ENCODE peak calls at places on chromosomes 12 and 14, in four cellular contexts. H is activated naive CD4-positive, alpha-beta T cell treated with anti-CD3 and anti-CD28 coated beads, Interleukin-2, amount 10 ng/mL, durations not matched to agents 7 days and 5 days; X is non-pigmented ciliary epithelial cell; C is memory B cell. I is an unnamed sample.

GRCh38 chr12:67991158-67991557 is 1.9 kb downstream of the IFNG-AS1 start:
- DNase-seq in H (peak; percentile 21), X (no peak), C (peak; percentile 32), I (no peak)

GRCh38 chr12:109870648-109871047 is 9.7 kb downstream of the GLTP start:
- DNase-seq in H (no peak), X (no peak), C (no peak), I (no peak)

GRCh38 chr14:104680806-104681688 is 8.4 kb upstream of the INF2 start:
- DNase-seq in H (no peak), X (no peak), C (no peak), I (peak; percentile 47)

GRCh38 chr14:92561906-92562489 is 48.4 kb downstream of the RIN3 start:
- DNase-seq in H (no peak), X (no peak), C (no peak), I (no peak)

GRCh38 chr12:77131977-77132490 is 66.7 kb upstream of the E2F7 start:
- DNase-seq in H (no peak), X (no peak), C (no peak), I (no peak)

GRCh38 chr12:131671276-131671675 is 39.6 kb upstream of the SFSWAP start:
- DNase-seq in H (no peak), X (no peak), C (no peak), I (no peak)

GRCh38 chr12:104742551-104742961 is 215.5 kb downstream of the SLC41A2 start:
- DNase-seq in H (no peak), X (no peak), C (no peak), I (no peak)

GRCh38 chr14:104536942-104537612 is 42.5 kb upstream of the C14orf180 start:
- DNase-seq in H (no peak), X (peak; percentile 48), C (no peak), I (peak; percentile 8)

GRCh38 chr12:50072198-50072907 is 12.8 kb upstream of the SMARCD1 start:
- DNase-seq in H (no peak), X (no peak), C (no peak), I (no peak)

GRCh38 chr12:67697981-67698380 is 49.4 kb downstream of the DYRK2 start:
- DNase-seq in H (no peak), X (no peak), C (no peak), I (no peak)

GRCh38 chr14:73795974-73796373 is 55.7 kb upstream of the PTGR2 start:
- DNase-seq in H (no peak), X (no peak), C (no peak), I (peak; percentile 89)

GRCh38 chr14:47500369-47500768 is 175.0 kb downstream of the MDGA2 start:
- DNase-seq in H (no peak), X (no peak), C (no peak), I (no peak)

GRCh38 chr14:24426912-24427536 is 2.4 kb downstream of the CBLN3 start:
- DNase-seq in H (peak; percentile 46), X (no peak), C (no peak), I (no peak)

GRCh38 chr12:93226356-93226755 is 151.4 kb upstream of the NUDT4 start:
- DNase-seq in H (no peak), X (no peak), C (no peak), I (no peak)

GRCh38 chr12:51085757-51086156 is 2.4 kb upstream of the CSRNP2 start:
- DNase-seq in H (no peak), X (no peak), C (no peak), I (no peak)

GRCh38 chr12:50690923-50691322 is 73.0 kb upstream of the ATF1 start:
- DNase-seq in H (no peak), X (no peak), C (no peak), I (no peak)

GRCh38 chr14:101918125-101918989 is 46.0 kb upstream of the DYNC1H1 start:
- DNase-seq in H (no peak), X (no peak), C (no peak), I (no peak)

GRCh38 chr12:110762891-110763290 is 20.2 kb upstream of the PPP1CC start:
- DNase-seq in H (no peak), X (no peak), C (no peak), I (no peak)

GRCh38 chr12:23704992-23705943 is 244.2 kb downstream of the SOX5 start:
- DNase-seq in H (no peak), X (no peak), C (no peak), I (no peak)

GRCh38 chr12:94714378-94714777 is 64.0 kb upstream of the TMCC3 start:
- DNase-seq in H (no peak), X (peak; percentile 78), C (no peak), I (no peak)

GRCh38 chr14:77376771-77377501 is at the start of the genes SAMD15 and TMED8:
- DNase-seq in H (peak; percentile 89), X (peak; percentile 46), C (peak; percentile 92), I (peak; percentile 66)

GRCh38 chr12:121857322-121858246 is 1.1 kb downstream of the HPD start:
- DNase-seq in H (no peak), X (no peak), C (no peak), I (no peak)

GRCh38 chr12:2336409-2336829 is 283.6 kb downstream of the CACNA1C start:
- DNase-seq in H (no peak), X (peak; percentile 89), C (no peak), I (peak; percentile 92)

GRCh38 chr12:11757095-11757494 is 107.6 kb downstream of the ETV6 start:
- DNase-seq in H (no peak), X (no peak), C (no peak), I (no peak)

GRCh38 chr12:24227550-24227949 is 278.1 kb upstream of the SOX5 start:
- DNase-seq in H (no peak), X (no peak), C (no peak), I (no peak)

GRCh38 chr12:2745655-2746054 is 49.1 kb upstream of the FKBP4 start:
- DNase-seq in H (no peak), X (no peak), C (no peak), I (no peak)

GRCh38 chr14:39419272-39419671 is 13.0 kb downstream of the FBXO33 start:
- DNase-seq in H (no peak), X (no peak), C (no peak), I (no peak)

I was measured in HS-27A.